ENCODE peak calls at places on chromosomes 3 and 15, in nine cellular contexts. One of them, this sample, is unnamed.

GRCh38 chr3:132007617-132008016 is 27.2 kb downstream of the CPNE4 start:
- DNase-seq in germinal center: no peak
- DNase-seq in Daoy: no peak
- DNase-seq in epithelial cell of esophagus: no peak
- DNase-seq in HuH-7.5: no peak
- DNase-seq in AML-193: no peak
- DNase-seq in AG04449: no peak
- DNase-seq in sciatic nerve: no peak
- DNase-seq in kidney tubule cell: no peak
- DNase-seq in this sample: no peak

GRCh38 chr3:4504340-4505261 is 11.5 kb downstream of the ITPR1 start:
- DNase-seq in HuH-7.5: no peak
- DNase-seq in germinal center: no peak
- DNase-seq in AG04449: no peak
- DNase-seq in Daoy: peak; percentile 25
- DNase-seq in kidney tubule cell: peak; percentile 25
- DNase-seq in sciatic nerve: no peak
- DNase-seq in AML-193: peak; percentile 69
- DNase-seq in epithelial cell of esophagus: peak; percentile 70
- DNase-seq in this sample: no peak

GRCh38 chr3:37631686-37632085 is 230.0 kb upstream of the CTDSPL start:
- DNase-seq in Daoy: no peak
- DNase-seq in kidney tubule cell: no peak
- DNase-seq in AML-193: no peak
- DNase-seq in epithelial cell of esophagus: no peak
- DNase-seq in HuH-7.5: no peak
- DNase-seq in AG04449: no peak
- DNase-seq in germinal center: no peak
- DNase-seq in sciatic nerve: no peak
- DNase-seq in this sample: no peak

GRCh38 chr15:74977599-74977998 is 17.8 kb upstream of the SCAMP5 start:
- DNase-seq in HuH-7.5: no peak
- DNase-seq in kidney tubule cell: no peak
- DNase-seq in germinal center: no peak
- DNase-seq in AML-193: no peak
- DNase-seq in epithelial cell of esophagus: no peak
- DNase-seq in Daoy: peak; percentile 29
- DNase-seq in sciatic nerve: no peak
- DNase-seq in AG04449: no peak
- DNase-seq in this sample: no peak

GRCh38 chr3:46276497-46277099 is 34.3 kb downstream of the CCR3 start:
- DNase-seq in AML-193: peak; percentile 73
- DNase-seq in epithelial cell of esophagus: peak; percentile 67
- DNase-seq in germinal center: peak; percentile 61
- DNase-seq in Daoy: peak; percentile 4
- DNase-seq in sciatic nerve: peak; percentile 72
- DNase-seq in HuH-7.5: peak; percentile 58
- DNase-seq in kidney tubule cell: peak; percentile 46
- DNase-seq in AG04449: no peak
- DNase-seq in this sample: no peak

GRCh38 chr3:42119558-42120355 is 28.6 kb downstream of the TRAK1 start:
- DNase-seq in Daoy: no peak
- DNase-seq in germinal center: no peak
- DNase-seq in epithelial cell of esophagus: no peak
- DNase-seq in AG04449: no peak
- DNase-seq in kidney tubule cell: peak; percentile 37
- DNase-seq in HuH-7.5: no peak
- DNase-seq in sciatic nerve: no peak
- DNase-seq in AML-193: peak; percentile 73
- DNase-seq in this sample: no peak

GRCh38 chr15:98658831-98659699 is 10.7 kb downstream of the IGF1R start:
- DNase-seq in kidney tubule cell: peak; percentile 70
- DNase-seq in epithelial cell of esophagus: peak; percentile 67
- DNase-seq in sciatic nerve: no peak
- DNase-seq in AML-193: peak; percentile 52
- DNase-seq in HuH-7.5: peak; percentile 76
- DNase-seq in AG04449: no peak
- DNase-seq in Daoy: peak; percentile 50
- DNase-seq in germinal center: peak; percentile 47
- DNase-seq in this sample: no peak

GRCh38 chr15:56241374-56242085 is 2.1 kb downstream of the RFX7 start:
- DNase-seq in germinal center: no peak
- DNase-seq in AML-193: no peak
- DNase-seq in Daoy: no peak
- DNase-seq in epithelial cell of esophagus: no peak
- DNase-seq in sciatic nerve: no peak
- DNase-seq in AG04449: no peak
- DNase-seq in HuH-7.5: no peak
- DNase-seq in kidney tubule cell: no peak
- DNase-seq in this sample: no peak

GRCh38 chr15:67917037-67917436 is 77.2 kb upstream of the RNU6-1 start:
- DNase-seq in germinal center: no peak
- DNase-seq in AML-193: no peak
- DNase-seq in HuH-7.5: no peak
- DNase-seq in AG04449: no peak
- DNase-seq in epithelial cell of esophagus: no peak
- DNase-seq in Daoy: no peak
- DNase-seq in kidney tubule cell: no peak
- DNase-seq in sciatic nerve: no peak
- DNase-seq in this sample: no peak

GRCh38 chr3:40768536-40768935 is 243.8 kb downstream of the ZNF621 start:
- DNase-seq in epithelial cell of esophagus: peak; percentile 74
- DNase-seq in Daoy: no peak
- DNase-seq in HuH-7.5: no peak
- DNase-seq in AG04449: no peak
- DNase-seq in AML-193: no peak
- DNase-seq in kidney tubule cell: peak; percentile 76
- DNase-seq in sciatic nerve: no peak
- DNase-seq in germinal center: no peak
- DNase-seq in this sample: no peak

GRCh38 chr15:67927501-67928156 is 87.8 kb upstream of the RNU6-1 start:
- DNase-seq in germinal center: no peak
- DNase-seq in AML-193: no peak
- DNase-seq in Daoy: peak; percentile 77
- DNase-seq in kidney tubule cell: peak; percentile 70
- DNase-seq in sciatic nerve: no peak
- DNase-seq in AG04449: peak; percentile 89
- DNase-seq in HuH-7.5: no peak
- DNase-seq in epithelial cell of esophagus: peak; percentile 41
- DNase-seq in this sample: peak; percentile 65

GRCh38 chr15:42073418-42073817 is 20.9 kb downstream of the PLA2G4D start:
- DNase-seq in sciatic nerve: no peak
- DNase-seq in kidney tubule cell: no peak
- DNase-seq in AML-193: no peak
- DNase-seq in Daoy: peak; percentile 46
- DNase-seq in germinal center: no peak
- DNase-seq in epithelial cell of esophagus: no peak
- DNase-seq in AG04449: no peak
- DNase-seq in HuH-7.5: no peak
- DNase-seq in this sample: no peak

GRCh38 chr15:100879046-100879445 is 585 bp upstream of the ALDH1A3 start:
- DNase-seq in epithelial cell of esophagus: no peak
- DNase-seq in Daoy: no peak
- DNase-seq in sciatic nerve: peak; percentile 44
- DNase-seq in germinal center: peak; percentile 28
- DNase-seq in kidney tubule cell: no peak
- DNase-seq in AG04449: no peak
- DNase-seq in HuH-7.5: no peak
- DNase-seq in AML-193: no peak
- DNase-seq in this sample: no peak

GRCh38 chr15:90316139-90316538 is 35.9 kb upstream of the ZNF774 start:
- DNase-seq in kidney tubule cell: no peak
- DNase-seq in sciatic nerve: no peak
- DNase-seq in Daoy: no peak
- DNase-seq in AML-193: no peak
- DNase-seq in HuH-7.5: no peak
- DNase-seq in germinal center: no peak
- DNase-seq in epithelial cell of esophagus: peak; percentile 51
- DNase-seq in AG04449: no peak
- DNase-seq in this sample: no peak

GRCh38 chr15:48928877-48929538 is 34.7 kb downstream of the SHC4 start:
- DNase-seq in sciatic nerve: no peak
- DNase-seq in epithelial cell of esophagus: no peak
- DNase-seq in AML-193: no peak
- DNase-seq in kidney tubule cell: peak; percentile 74
- DNase-seq in germinal center: no peak
- DNase-seq in Daoy: peak; percentile 42
- DNase-seq in AG04449: no peak
- DNase-seq in HuH-7.5: no peak
- DNase-seq in this sample: no peak

GRCh38 chr15:33150993-33151392 is 43.5 kb downstream of the FMN1 start:
- DNase-seq in germinal center: no peak
- DNase-seq in AG04449: no peak
- DNase-seq in HuH-7.5: no peak
- DNase-seq in kidney tubule cell: no peak
- DNase-seq in sciatic nerve: no peak
- DNase-seq in AML-193: peak; percentile 80
- DNase-seq in Daoy: no peak
- DNase-seq in epithelial cell of esophagus: no peak
- DNase-seq in this sample: no peak

GRCh38 chr3:65712156-65712555 is 326.6 kb downstream of the MAGI1 start:
- DNase-seq in sciatic nerve: no peak
- DNase-seq in kidney tubule cell: no peak
- DNase-seq in HuH-7.5: no peak
- DNase-seq in AML-193: no peak
- DNase-seq in Daoy: no peak
- DNase-seq in AG04449: no peak
- DNase-seq in epithelial cell of esophagus: no peak
- DNase-seq in germinal center: no peak
- DNase-seq in this sample: no peak

GRCh38 chr3:53702776-53703175 is 143.4 kb downstream of the CHDH start:
- DNase-seq in Daoy: no peak
- DNase-seq in kidney tubule cell: no peak
- DNase-seq in AML-193: no peak
- DNase-seq in AG04449: no peak
- DNase-seq in germinal center: no peak
- DNase-seq in epithelial cell of esophagus: no peak
- DNase-seq in sciatic nerve: no peak
- DNase-seq in HuH-7.5: no peak
- DNase-seq in this sample: no peak

GRCh38 chr3:40179016-40179415 is 130.5 kb upstream of the EIF1B start:
- DNase-seq in AG04449: peak; percentile 10
- DNase-seq in Daoy: peak; percentile 27
- DNase-seq in epithelial cell of esophagus: peak; percentile 79
- DNase-seq in germinal center: peak; percentile 39
- DNase-seq in sciatic nerve: peak; percentile 88
- DNase-seq in kidney tubule cell: peak; percentile 69
- DNase-seq in AML-193: peak; percentile 71
- DNase-seq in HuH-7.5: peak; percentile 25
- DNase-seq in this sample: peak; percentile 53

GRCh38 chr3:161991901-161992300 is 495.3 kb downstream of the OTOL1 start:
- DNase-seq in AML-193: no peak
- DNase-seq in HuH-7.5: no peak
- DNase-seq in sciatic nerve: no peak
- DNase-seq in epithelial cell of esophagus: no peak
- DNase-seq in AG04449: no peak
- DNase-seq in Daoy: no peak
- DNase-seq in kidney tubule cell: no peak
- DNase-seq in germinal center: no peak
- DNase-seq in this sample: no peak